ENCODE peak calls at places on chromosomes 12 and 14, in eight cellular contexts. Z, U, L, S, B, I, O and F are unnamed samples.

GRCh38 chr12:92439397-92439779 is 263.4 kb upstream of the PLEKHG7 start:
- DNase-seq in O (peak), S (peak), I (no peak), B (no peak), U (no peak), Z (peak), L (peak), F (no peak)

GRCh38 chr12:50258167-50258551 is 25.2 kb downstream of the LIMA1 start:
- DNase-seq in O (no peak), Z (no peak), S (peak), I (no peak), B (no peak), L (no peak), U (no peak), F (no peak)

GRCh38 chr14:97408937-97409860 is 612.0 kb downstream of the VRK1 start:
- DNase-seq in Z (no peak), S (no peak), I (no peak), B (no peak), O (no peak), U (no peak), L (no peak), F (no peak)

GRCh38 chr12:119788783-119789182 is 88.3 kb downstream of the CIT start:
- DNase-seq in I (no peak), O (no peak), B (no peak), U (no peak), S (peak), Z (peak), L (peak), F (no peak)

GRCh38 chr14:101716956-101717662 is 44.4 kb upstream of the PPP2R5C start:
- DNase-seq in B (no peak), U (no peak), I (no peak), S (peak), Z (no peak), O (no peak), L (no peak), F (no peak)

GRCh38 chr12:49787672-49788071 is 40.5 kb downstream of the NCKAP5L start:
- DNase-seq in B (no peak), S (no peak), I (no peak), U (no peak), Z (no peak), L (no peak), O (no peak), F (no peak)

GRCh38 chr14:81772391-81772790 is 238.7 kb upstream of the SEL1L start:
- DNase-seq in L (no peak), S (no peak), U (no peak), O (no peak), I (no peak), Z (no peak), B (no peak), F (no peak)

GRCh38 chr14:95434161-95434560 is 82.3 kb downstream of the SYNE3 start:
- DNase-seq in I (no peak), U (no peak), L (no peak), O (no peak), S (no peak), Z (no peak), B (no peak), F (no peak)

GRCh38 chr12:58171914-58172313 is 230.5 kb downstream of the ATP23 start:
- DNase-seq in Z (no peak), B (no peak), S (peak), U (no peak), L (peak), I (no peak), O (no peak), F (peak)

GRCh38 chr14:52266179-52266578 is 1.3 kb upstream of the PTGDR start:
- DNase-seq in U (no peak), B (no peak), L (no peak), S (no peak), O (no peak), Z (peak), I (no peak), F (peak)

GRCh38 chr14:100864206-100864605 is 38.3 kb downstream of the MEG3 start:
- DNase-seq in L (no peak), B (no peak), Z (no peak), U (no peak), S (no peak), I (no peak), O (no peak), F (no peak)

GRCh38 chr12:26845057-26845666 is 12.2 kb upstream of the ITPR2 start:
- DNase-seq in S (peak), B (peak), O (peak), L (no peak), U (peak), I (peak), Z (peak), F (no peak)

GRCh38 chr12:12273291-12273957 is 6.6 kb upstream of the LRP6 start:
- DNase-seq in S (peak), L (peak), U (no peak), I (no peak), B (no peak), Z (peak), O (no peak), F (no peak)

GRCh38 chr14:61342486-61342885 is 21.1 kb downstream of the PRKCH start:
- DNase-seq in L (no peak), S (no peak), O (no peak), Z (no peak), B (no peak), U (no peak), I (no peak), F (no peak)

GRCh38 chr12:47840571-47840970 is 20.9 kb upstream of the HDAC7 start:
- DNase-seq in S (no peak), Z (no peak), B (no peak), U (no peak), I (no peak), O (no peak), L (no peak), F (no peak)

GRCh38 chr12:28899951-28900350 is 249.1 kb upstream of the FAR2 start:
- DNase-seq in S (no peak), Z (peak), L (peak), B (no peak), O (no peak), I (no peak), U (no peak), F (no peak)

GRCh38 chr12:122023339-122024131 is 1.9 kb downstream of the BCL7A start:
- DNase-seq in S (peak), I (peak), Z (peak), B (peak), U (peak), O (peak), L (peak), F (no peak)

GRCh38 chr14:104563742-104564615 is 15.6 kb upstream of the C14orf180 start:
- DNase-seq in L (peak), O (peak), Z (peak), B (peak), U (peak), I (peak), S (peak), F (no peak)

GRCh38 chr12:50050410-50051280 is 6.8 kb upstream of the ASIC1 start:
- DNase-seq in S (no peak), B (no peak), O (no peak), L (peak), I (peak), U (no peak), Z (no peak), F (no peak)

GRCh38 chr12:55931317-55931779 is 386 bp downstream of the DGKA start:
- DNase-seq in O (peak), Z (no peak), U (no peak), B (no peak), S (no peak), I (no peak), L (no peak), F (no peak)

GRCh38 chr12:8080131-8080530 is 1.9 kb upstream of the NECAP1 start:
- DNase-seq in S (no peak), U (no peak), L (no peak), Z (no peak), O (no peak), I (no peak), B (no peak), F (no peak)

GRCh38 chr14:73789996-73790581 is 61.5 kb upstream of the PTGR2 start:
- DNase-seq in B (no peak), I (peak), S (peak), Z (peak), L (peak), O (no peak), U (no peak), F (no peak)

GRCh38 chr14:101235872-101236221 is 325.4 kb upstream of the DIO3 start:
- DNase-seq in I (no peak), Z (no peak), L (no peak), U (no peak), S (no peak), B (no peak), O (no peak), F (no peak)

GRCh38 chr12:90959538-90960139 is 4.7 kb upstream of the CCER1 start:
- DNase-seq in B (peak), S (peak), U (peak), L (peak), O (peak), I (no peak), Z (peak), F (no peak)

GRCh38 chr14:69259531-69260245 is at the start of gene GALNT16:
- DNase-seq in S (no peak), I (no peak), U (peak), B (no peak), O (peak), L (no peak), Z (no peak), F (no peak)

GRCh38 chr12:47071241-47071852 is 8.1 kb upstream of the PCED1B start:
- DNase-seq in I (no peak), S (no peak), Z (no peak), B (no peak), L (no peak), O (no peak), U (no peak), F (no peak)

GRCh38 chr12:125329239-125330238 is 264.3 kb downstream of the AACS start:
- DNase-seq in B (no peak), U (peak), Z (no peak), I (no peak), O (no peak), L (peak), S (no peak), F (no peak)

GRCh38 chr12:76685246-76685678 is 78.7 kb upstream of the ZDHHC17 start:
- DNase-seq in I (no peak), O (no peak), U (no peak), B (no peak), Z (peak), L (no peak), S (peak), F (no peak)

GRCh38 chr14:95288672-95289322 is 30.9 kb downstream of the CLMN start:
- DNase-seq in Z (no peak), O (no peak), S (no peak), I (no peak), U (no peak), B (no peak), L (no peak), F (no peak)

GRCh38 chr12:10354502-10354901 is 35.3 kb downstream of the KLRK1 start:
- DNase-seq in I (no peak), O (no peak), Z (no peak), U (no peak), L (peak), S (peak), B (no peak), F (no peak)

GRCh38 chr12:108734200-108734906 is 3.0 kb upstream of the CORO1C start:
- DNase-seq in U (no peak), L (peak), B (peak), O (peak), S (peak), I (no peak), Z (peak), F (peak)

GRCh38 chr12:1946311-1946710 is 27.9 kb upstream of the CACNA2D4 start:
- DNase-seq in B (no peak), I (no peak), O (no peak), S (no peak), L (no peak), Z (no peak), U (no peak), F (no peak)

GRCh38 chr14:89409961-89410360 is 7.1 kb downstream of the FOXN3 start:
- DNase-seq in O (no peak), Z (no peak), U (no peak), I (no peak), B (no peak), S (no peak), L (no peak), F (no peak)

GRCh38 chr14:52268191-52269061 is 928 bp downstream of the PTGDR start:
- DNase-seq in I (no peak), O (no peak), L (no peak), S (no peak), Z (no peak), U (peak), B (no peak), F (no peak)

GRCh38 chr14:22231022-22231421 is 358.0 kb downstream of the DAD1 start:
- DNase-seq in L (no peak), U (no peak), I (no peak), Z (no peak), S (no peak), O (no peak), B (no peak), F (no peak)

GRCh38 chr14:22230517-22230916 is 358.5 kb downstream of the DAD1 start:
- DNase-seq in B (no peak), O (no peak), Z (no peak), L (no peak), S (no peak), I (no peak), U (no peak), F (no peak)

GRCh38 chr14:22225526-22226133 is 363.4 kb downstream of the DAD1 start:
- DNase-seq in L (no peak), B (no peak), U (no peak), S (peak), Z (peak), O (no peak), I (no peak), F (peak)

GRCh38 chr14:22227084-22227483 is 361.9 kb downstream of the DAD1 start:
- DNase-seq in B (no peak), S (no peak), I (no peak), L (no peak), O (no peak), Z (no peak), U (no peak), F (no peak)

DNA sequence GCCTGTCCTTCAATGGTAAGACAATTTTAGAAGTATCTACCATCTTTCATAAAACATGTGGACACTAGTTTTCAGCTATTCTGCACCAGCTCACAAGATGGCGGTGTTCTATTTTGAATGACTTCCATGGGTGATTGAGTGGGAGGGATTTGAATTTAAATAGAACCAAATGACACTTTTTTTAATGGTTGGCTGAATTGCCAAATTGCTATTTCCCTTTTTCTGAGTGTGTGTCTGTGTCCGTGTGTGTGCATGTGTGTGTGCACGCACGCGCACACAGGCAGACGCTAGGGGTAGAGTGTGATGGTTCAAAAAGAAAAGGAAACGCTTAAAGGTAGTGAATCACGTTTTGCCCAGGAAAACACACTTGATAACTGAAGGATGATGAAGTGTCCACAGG is 362.6 kb downstream of the DAD1 start:
- DNase-seq in U (no peak), I (no peak), S (peak), Z (peak), B (no peak), L (no peak), O (no peak), F (no peak)
- TF ChIP-seq CTCF in U (no peak), I (no peak), S (peak), Z (peak), B (peak), L (no peak), O (peak), F (peak)

DNA sequence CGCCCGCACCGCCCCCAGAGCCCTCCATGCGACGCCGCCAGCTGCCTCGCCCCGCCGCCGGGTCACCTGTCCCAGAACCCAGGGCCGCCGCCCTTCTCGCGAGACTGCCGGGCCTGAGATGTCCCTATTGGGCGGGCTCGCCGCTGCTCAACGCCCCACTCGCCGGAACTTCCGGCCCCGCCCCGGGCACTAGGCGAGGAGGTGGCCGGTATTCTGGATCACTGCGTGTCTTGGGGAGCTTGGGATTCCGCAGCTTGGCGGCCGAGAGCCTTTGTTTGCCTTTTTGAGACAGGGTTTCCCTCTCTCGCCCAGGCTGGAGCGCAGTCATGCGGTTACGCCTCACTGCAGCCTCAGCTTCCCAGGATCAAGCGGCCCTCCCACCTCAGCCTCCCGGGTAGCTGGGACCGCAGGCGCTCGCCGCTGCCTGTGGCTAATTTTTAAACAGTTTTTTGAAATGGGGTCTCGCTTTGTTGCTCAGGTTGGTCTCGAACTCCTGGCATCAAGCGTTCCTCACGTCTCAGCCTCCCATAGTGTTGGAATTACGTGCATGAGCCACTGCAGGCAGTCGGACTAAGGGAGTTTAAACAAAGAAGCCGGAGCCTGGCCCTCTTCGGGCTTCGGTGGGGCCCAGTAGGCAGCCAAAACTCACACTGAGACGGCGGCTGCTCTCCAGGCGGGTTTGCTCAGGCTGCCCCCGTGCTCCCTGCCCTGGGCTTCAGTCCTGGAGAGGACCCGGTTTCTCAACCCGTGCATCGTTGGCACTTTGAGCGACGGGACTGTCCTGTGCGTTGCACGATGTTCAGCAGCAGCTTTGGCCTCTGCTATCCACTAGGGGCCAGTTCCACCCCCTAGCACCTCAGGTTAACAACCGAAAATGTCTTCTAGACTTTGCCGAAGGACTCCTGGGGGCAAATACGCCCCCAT is at the start of gene SLC15A4:
- DNase-seq in Z (peak), B (peak), O (peak), I (peak), S (peak), U (peak), L (peak), F (peak)
- TF ChIP-seq CTCF in Z (peak), B (peak), O (no peak), I (no peak), S (peak), U (peak), L (peak), F (peak)

GRCh38 chr14:90427848-90428426 is 31.1 kb downstream of the CALM1 start:
- DNase-seq in I (no peak), O (no peak), S (no peak), L (no peak), U (no peak), Z (no peak), B (no peak), F (no peak)

GRCh38 chr14:90425480-90425879 is 28.7 kb downstream of the CALM1 start:
- DNase-seq in U (no peak), I (no peak), O (no peak), L (no peak), B (no peak), S (no peak), Z (no peak), F (no peak)

GRCh38 chr14:90426031-90426540 is 29.3 kb downstream of the CALM1 start:
- DNase-seq in U (no peak), Z (no peak), B (no peak), O (no peak), S (no peak), I (no peak), L (no peak), F (no peak)

GRCh38 chr14:90424686-90425255 is 27.9 kb downstream of the CALM1 start:
- DNase-seq in O (no peak), I (no peak), U (no peak), B (no peak), L (no peak), Z (no peak), S (no peak), F (no peak)

GRCh38 chr14:90426663-90427062 is 29.8 kb downstream of the CALM1 start:
- DNase-seq in Z (peak), S (no peak), U (no peak), I (no peak), L (peak), B (no peak), O (no peak), F (no peak)
- TF ChIP-seq CTCF in Z (no peak), S (no peak), U (no peak), I (no peak), L (no peak), B (no peak), O (no peak), F (no peak)

GRCh38 chr12:118035194-118036041 is 18.9 kb downstream of the RFC5 start:
- DNase-seq in S (no peak), I (no peak), O (no peak), B (no peak), L (no peak), Z (peak), U (no peak), F (no peak)
- TF ChIP-seq CTCF in S (peak), I (no peak), O (no peak), B (no peak), L (peak), Z (peak), U (no peak), F (peak)

DNA sequence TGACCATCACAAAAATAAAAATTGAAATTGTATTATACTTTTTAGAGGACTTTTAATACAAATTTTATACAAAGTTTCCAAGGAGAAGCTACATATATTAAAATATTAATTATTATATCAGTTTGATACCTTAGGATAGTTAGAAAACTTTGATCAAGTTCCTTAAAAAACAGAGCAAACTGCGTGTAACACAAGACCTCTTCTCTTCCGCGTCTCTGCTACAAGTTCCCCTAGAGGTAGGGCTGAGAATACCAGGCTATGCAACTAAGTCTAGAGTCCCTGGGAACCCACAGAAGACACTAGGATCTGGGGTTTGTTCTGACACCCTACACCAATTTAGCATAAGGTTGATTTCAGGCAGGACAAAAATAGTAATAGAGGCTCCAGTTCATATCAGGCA is 319.0 kb downstream of the FOXG1 start:
- DNase-seq in I (no peak), Z (no peak), B (no peak), L (no peak), S (no peak), U (no peak), O (peak), F (no peak)
- TF ChIP-seq CTCF in I (no peak), Z (peak), B (no peak), L (peak), S (peak), U (peak), O (no peak), F (peak)

GRCh38 chr12:105641742-105642141 is 311.3 kb downstream of the C12orf75 start:
- DNase-seq in S (peak), L (no peak), O (no peak), I (no peak), U (no peak), Z (no peak), B (no peak), F (no peak)
- TF ChIP-seq CTCF in S (no peak), L (no peak), O (no peak), I (no peak), U (no peak), Z (no peak), B (no peak), F (no peak)

GRCh38 chr12:25195056-25195971 is at the start of the genes DNAI7 and ETFRF1:
- DNase-seq in B (peak), O (peak), Z (peak), L (peak), U (peak), S (peak), I (peak), F (peak)
- TF ChIP-seq CTCF in B (no peak), O (no peak), Z (peak), L (no peak), U (peak), S (no peak), I (no peak), F (no peak)

GRCh38 chr12:60803147-60803546 is 1207.3 kb downstream of the SLC16A7 start:
- DNase-seq in I (no peak), O (no peak), Z (no peak), L (no peak), U (no peak), S (no peak), B (no peak), F (no peak)

GRCh38 chr12:60805340-60805739 is 1209.5 kb downstream of the SLC16A7 start:
- DNase-seq in L (no peak), S (no peak), O (no peak), B (no peak), I (no peak), Z (no peak), U (no peak), F (no peak)
- TF ChIP-seq CTCF in L (no peak), S (no peak), O (no peak), B (no peak), I (no peak), Z (no peak), U (no peak), F (no peak)